ENCODE peak calls at places on chromosome 13, in five cellular contexts. U is GM23248, P is AG09319, A is astrocyte of the spinal cord, C is activated T-cell treated with anti-CD3 and anti-CD28 coated beads for 24 hours. D is an unnamed sample.

GRCh38 chr13:101893021-101893420 is 440.5 kb downstream of the ITGBL1 start:
- DNase-seq in A (no peak), C (no peak), P (no peak), U (no peak), D (no peak)

GRCh38 chr13:89518289-89519077 is 1829.0 kb upstream of the MIR17HG start:
- DNase-seq in A (no peak), P (no peak), C (no peak), U (no peak), D (no peak)

GRCh38 chr13:36436811-36437210 is 4.5 kb downstream of the CCNA1 start:
- DNase-seq in C (no peak), P (no peak), A (no peak), U (no peak), D (no peak)

GRCh38 chr13:20960663-20961309 is 58.2 kb upstream of the XPO4 start:
- DNase-seq in C (no peak), U (no peak), A (no peak), P (no peak), D (no peak)

GRCh38 chr13:106847049-106847448 is 279.1 kb upstream of the ARGLU1 start:
- DNase-seq in U (no peak), A (no peak), P (no peak), C (no peak), D (no peak)

GRCh38 chr13:112840472-112841302 is 128.3 kb upstream of the MCF2L start:
- DNase-seq in A (no peak), U (no peak), C (no peak), P (no peak), D (no peak)

GRCh38 chr13:75326173-75327131 is 155.5 kb downstream of the TBC1D4 start:
- DNase-seq in P (no peak), A (peak), C (peak), U (peak), D (no peak)

GRCh38 chr13:23610187-23610576 is 40.0 kb downstream of the TNFRSF19 start:
- DNase-seq in C (no peak), U (peak), A (peak), P (no peak), D (no peak)

GRCh38 chr13:54383604-54384003 is 1355.0 kb downstream of the OLFM4 start:
- DNase-seq in A (no peak), P (no peak), C (no peak), U (no peak), D (no peak)

GRCh38 chr13:110409581-110409992 is 102.5 kb downstream of the COL4A2 start:
- DNase-seq in A (peak), U (no peak), P (no peak), C (no peak), D (no peak)

GRCh38 chr13:73870970-73871935 is 263.0 kb downstream of the KLF12 start:
- DNase-seq in C (no peak), A (peak), U (peak), P (peak), D (peak)

GRCh38 chr13:112457485-112457884 is 81.3 kb downstream of the SPACA7 start:
- DNase-seq in A (no peak), U (no peak), P (no peak), C (no peak), D (no peak)

GRCh38 chr13:82917984-82918383 is 964.3 kb downstream of the SLITRK1 start:
- DNase-seq in P (no peak), U (no peak), C (no peak), A (no peak), D (no peak)

GRCh38 chr13:44050450-44051063 is 170.9 kb downstream of the LACC1 start:
- DNase-seq in A (peak), P (peak), U (peak), C (no peak), D (no peak)

GRCh38 chr13:40440990-40441820 is 225.2 kb downstream of the FOXO1 start:
- DNase-seq in U (peak), A (peak), C (no peak), P (no peak), D (no peak)